ENCODE peak calls at places on chromosomes 11 and 22, in seven cellular contexts. One of them, this sample, is unnamed.

GRCh38 chr11:2750101-2750509 is 50.3 kb upstream of the KCNQ1OT1 start:
- DNase-seq in HepG2: no peak
- DNase-seq in HCT116: no peak
- DNase-seq in stomach: no peak
- DNase-seq in spleen: peak; percentile 47
- DNase-seq in upper lobe of left lung: no peak
- DNase-seq in transverse colon: no peak
- DNase-seq in this sample: peak; percentile 60

GRCh38 chr11:81658722-81659121 is 1074.9 kb downstream of the FAM181B start:
- DNase-seq in HepG2: peak; percentile 20
- DNase-seq in upper lobe of left lung: peak; percentile 56
- DNase-seq in transverse colon: no peak
- DNase-seq in HCT116: no peak
- DNase-seq in spleen: no peak
- DNase-seq in stomach: no peak
- DNase-seq in this sample: no peak

GRCh38 chr11:119065369-119065768 is 2.2 kb upstream of the VPS11 start:
- DNase-seq in upper lobe of left lung: no peak
- DNase-seq in spleen: no peak
- DNase-seq in transverse colon: peak; percentile 20
- DNase-seq in HepG2: peak; percentile 47
- DNase-seq in HCT116: no peak
- DNase-seq in stomach: no peak
- DNase-seq in this sample: no peak

GRCh38 chr22:45329536-45329936 is 19.8 kb downstream of the FAM118A start:
- DNase-seq in upper lobe of left lung: no peak
- DNase-seq in spleen: no peak
- DNase-seq in stomach: no peak
- DNase-seq in HCT116: no peak
- DNase-seq in transverse colon: no peak
- DNase-seq in HepG2: no peak
- DNase-seq in this sample: peak; percentile 92

GRCh38 chr11:95853138-95853537 is 62.8 kb downstream of the CEP57 start:
- DNase-seq in spleen: no peak
- DNase-seq in HepG2: no peak
- DNase-seq in upper lobe of left lung: no peak
- DNase-seq in stomach: no peak
- DNase-seq in HCT116: no peak
- DNase-seq in transverse colon: no peak
- DNase-seq in this sample: no peak

GRCh38 chr11:72229336-72229924 is 4.9 kb downstream of the INPPL1 start:
- DNase-seq in HCT116: no peak
- DNase-seq in spleen: no peak
- DNase-seq in upper lobe of left lung: peak; percentile 14
- DNase-seq in transverse colon: no peak
- DNase-seq in HepG2: no peak
- DNase-seq in stomach: peak; percentile 17
- DNase-seq in this sample: no peak

GRCh38 chr22:44455151-44455962 is 42.7 kb downstream of the RTL6 start:
- DNase-seq in HCT116: no peak
- DNase-seq in transverse colon: peak; percentile 35
- DNase-seq in stomach: peak; percentile 27
- DNase-seq in HepG2: no peak
- DNase-seq in upper lobe of left lung: no peak
- DNase-seq in spleen: peak; percentile 82
- DNase-seq in this sample: no peak

GRCh38 chr22:20507253-20508066 is at the start of gene MED15:
- DNase-seq in HCT116: peak; percentile 69
- DNase-seq in spleen: peak; percentile 98
- DNase-seq in HepG2: peak; percentile 87
- DNase-seq in upper lobe of left lung: peak; percentile 94
- DNase-seq in stomach: peak; percentile 91
- DNase-seq in transverse colon: peak; percentile 93
- DNase-seq in this sample: peak; percentile 95

GRCh38 chr22:34105461-34106062 is 185.3 kb upstream of the LARGE1 start:
- DNase-seq in HepG2: peak; percentile 31
- DNase-seq in spleen: no peak
- DNase-seq in upper lobe of left lung: peak; percentile 40
- DNase-seq in HCT116: no peak
- DNase-seq in stomach: peak; percentile 81
- DNase-seq in transverse colon: peak; percentile 57
- DNase-seq in this sample: peak; percentile 76

GRCh38 chr11:24357620-24358386 is 139.1 kb upstream of the LUZP2 start:
- DNase-seq in HepG2: no peak
- DNase-seq in upper lobe of left lung: no peak
- DNase-seq in spleen: no peak
- DNase-seq in stomach: no peak
- DNase-seq in transverse colon: no peak
- DNase-seq in HCT116: no peak
- DNase-seq in this sample: no peak

GRCh38 chr11:127656266-127656879 is 655.8 kb upstream of the KIRREL3 start:
- DNase-seq in HCT116: no peak
- DNase-seq in transverse colon: no peak
- DNase-seq in stomach: no peak
- DNase-seq in upper lobe of left lung: no peak
- DNase-seq in spleen: no peak
- DNase-seq in HepG2: no peak
- DNase-seq in this sample: no peak

GRCh38 chr11:8342821-8343681 is 79.4 kb upstream of the LMO1 start:
- DNase-seq in transverse colon: no peak
- DNase-seq in HCT116: no peak
- DNase-seq in spleen: no peak
- DNase-seq in upper lobe of left lung: no peak
- DNase-seq in stomach: no peak
- DNase-seq in HepG2: no peak
- DNase-seq in this sample: no peak

GRCh38 chr11:123268118-123268517 is 73.1 kb upstream of the CLMP start:
- DNase-seq in HepG2: no peak
- DNase-seq in transverse colon: no peak
- DNase-seq in HCT116: no peak
- DNase-seq in upper lobe of left lung: no peak
- DNase-seq in stomach: no peak
- DNase-seq in spleen: no peak
- DNase-seq in this sample: no peak

GRCh38 chr11:86954288-86955110 is 696 bp downstream of the FZD4 start:
- DNase-seq in upper lobe of left lung: no peak
- DNase-seq in HCT116: no peak
- DNase-seq in transverse colon: peak; percentile 14
- DNase-seq in spleen: no peak
- DNase-seq in stomach: no peak
- DNase-seq in HepG2: no peak
- DNase-seq in this sample: peak; percentile 72

GRCh38 chr22:22666307-22667091 is 22.1 kb downstream of the GGTLC2 start:
- DNase-seq in spleen: no peak
- DNase-seq in HepG2: peak; percentile 11
- DNase-seq in HCT116: no peak
- DNase-seq in stomach: peak; percentile 38
- DNase-seq in transverse colon: peak; percentile 60
- DNase-seq in upper lobe of left lung: peak; percentile 59
- DNase-seq in this sample: no peak

GRCh38 chr22:49152146-49152929 is 675.3 kb downstream of the BRD1 start:
- DNase-seq in upper lobe of left lung: no peak
- DNase-seq in spleen: peak; percentile 41
- DNase-seq in HepG2: no peak
- DNase-seq in transverse colon: no peak
- DNase-seq in stomach: no peak
- DNase-seq in HCT116: no peak
- DNase-seq in this sample: no peak

GRCh38 chr11:14374922-14375630 is 16.1 kb upstream of the RRAS2 start:
- DNase-seq in HepG2: no peak
- DNase-seq in transverse colon: no peak
- DNase-seq in HCT116: no peak
- DNase-seq in stomach: no peak
- DNase-seq in upper lobe of left lung: no peak
- DNase-seq in spleen: no peak
- DNase-seq in this sample: no peak

GRCh38 chr11:1888347-1888753 is 3.3 kb downstream of the PRR33 start:
- DNase-seq in HCT116: no peak
- DNase-seq in upper lobe of left lung: no peak
- DNase-seq in stomach: no peak
- DNase-seq in transverse colon: no peak
- DNase-seq in HepG2: no peak
- DNase-seq in spleen: no peak
- DNase-seq in this sample: peak; percentile 63

GRCh38 chr11:46865340-46865739 is 19.3 kb upstream of the CKAP5 start:
- DNase-seq in HCT116: no peak
- DNase-seq in HepG2: no peak
- DNase-seq in transverse colon: no peak
- DNase-seq in stomach: no peak
- DNase-seq in upper lobe of left lung: no peak
- DNase-seq in spleen: no peak
- DNase-seq in this sample: no peak

GRCh38 chr22:44020981-44021380 is 3.1 kb upstream of the PARVB start:
- DNase-seq in upper lobe of left lung: no peak
- DNase-seq in HCT116: no peak
- DNase-seq in spleen: no peak
- DNase-seq in stomach: no peak
- DNase-seq in transverse colon: no peak
- DNase-seq in HepG2: no peak
- DNase-seq in this sample: no peak

GRCh38 chr11:100827934-100828661 is 141.0 kb downstream of the ARHGAP42 start:
- DNase-seq in HCT116: peak; percentile 48
- DNase-seq in upper lobe of left lung: no peak
- DNase-seq in transverse colon: no peak
- DNase-seq in spleen: no peak
- DNase-seq in stomach: no peak
- DNase-seq in HepG2: peak; percentile 80
- DNase-seq in this sample: no peak

GRCh38 chr22:45129703-45130524 is 33.8 kb upstream of the NUP50 start:
- DNase-seq in stomach: no peak
- DNase-seq in HepG2: no peak
- DNase-seq in transverse colon: no peak
- DNase-seq in upper lobe of left lung: no peak
- DNase-seq in spleen: no peak
- DNase-seq in HCT116: no peak
- DNase-seq in this sample: no peak

GRCh38 chr11:2583605-2583958 is 116.2 kb downstream of the KCNQ1OT1 start:
- DNase-seq in transverse colon: no peak
- DNase-seq in spleen: peak; percentile 71
- DNase-seq in HCT116: no peak
- DNase-seq in upper lobe of left lung: no peak
- DNase-seq in HepG2: no peak
- DNase-seq in stomach: peak; percentile 18
- DNase-seq in this sample: no peak

GRCh38 chr11:65114538-65115171 is 2.8 kb downstream of the ZNHIT2 start:
- DNase-seq in stomach: no peak
- DNase-seq in spleen: peak; percentile 72
- DNase-seq in upper lobe of left lung: no peak
- DNase-seq in HepG2: no peak
- DNase-seq in HCT116: no peak
- DNase-seq in transverse colon: no peak
- DNase-seq in this sample: peak; percentile 62

GRCh38 chr11:126308271-126308671 is 4.4 kb downstream of the DCPS start:
- DNase-seq in HepG2: no peak
- DNase-seq in stomach: no peak
- DNase-seq in HCT116: no peak
- DNase-seq in transverse colon: no peak
- DNase-seq in spleen: no peak
- DNase-seq in upper lobe of left lung: no peak
- DNase-seq in this sample: no peak

GRCh38 chr11:115699733-115700132 is 195.5 kb upstream of the CADM1 start:
- DNase-seq in spleen: no peak
- DNase-seq in transverse colon: no peak
- DNase-seq in HCT116: no peak
- DNase-seq in HepG2: no peak
- DNase-seq in stomach: no peak
- DNase-seq in upper lobe of left lung: no peak
- DNase-seq in this sample: peak; percentile 82

GRCh38 chr11:12274558-12275197 is 102.7 kb upstream of the PARVA start:
- DNase-seq in transverse colon: no peak
- DNase-seq in upper lobe of left lung: peak; percentile 9
- DNase-seq in HepG2: no peak
- DNase-seq in HCT116: no peak
- DNase-seq in spleen: no peak
- DNase-seq in stomach: no peak
- DNase-seq in this sample: peak; percentile 44

GRCh38 chr11:39374963-39375698 is 2084.3 kb downstream of the LRRC4C start:
- DNase-seq in spleen: no peak
- DNase-seq in stomach: no peak
- DNase-seq in HCT116: peak; percentile 10
- DNase-seq in transverse colon: no peak
- DNase-seq in upper lobe of left lung: no peak
- DNase-seq in HepG2: peak; percentile 1
- DNase-seq in this sample: no peak

GRCh38 chr11:57626895-57627294 is 22.8 kb downstream of the YPEL4 start:
- DNase-seq in stomach: no peak
- DNase-seq in transverse colon: no peak
- DNase-seq in spleen: no peak
- DNase-seq in upper lobe of left lung: no peak
- DNase-seq in HepG2: no peak
- DNase-seq in HCT116: no peak
- DNase-seq in this sample: no peak

GRCh38 chr22:32827061-32827602 is 25.6 kb downstream of the TIMP3 start:
- DNase-seq in stomach: no peak
- DNase-seq in HCT116: no peak
- DNase-seq in upper lobe of left lung: no peak
- DNase-seq in HepG2: no peak
- DNase-seq in transverse colon: no peak
- DNase-seq in spleen: no peak
- DNase-seq in this sample: peak; percentile 63
- TF ChIP-seq POLR2AphosphoS5 in stomach: no peak
- TF ChIP-seq POLR2AphosphoS5 in HCT116: no peak
- TF ChIP-seq POLR2AphosphoS5 in upper lobe of left lung: no peak
- TF ChIP-seq POLR2AphosphoS5 in HepG2: no peak
- TF ChIP-seq POLR2AphosphoS5 in transverse colon: no peak
- TF ChIP-seq POLR2AphosphoS5 in spleen: peak; percentile 5
- TF ChIP-seq POLR2AphosphoS5 in this sample: no peak

GRCh38 chr22:39319284-39320170 is at the start of gene RPL3:
- DNase-seq in HepG2: peak; percentile 98
- DNase-seq in transverse colon: peak; percentile 96
- DNase-seq in stomach: peak; percentile 98
- DNase-seq in HCT116: peak; percentile 99
- DNase-seq in spleen: peak; percentile 99
- DNase-seq in upper lobe of left lung: peak; percentile 94
- DNase-seq in this sample: peak; percentile 98
- TF ChIP-seq CTCF in HepG2: peak; percentile 42
- TF ChIP-seq CTCF in transverse colon: peak; percentile 52
- TF ChIP-seq CTCF in stomach: no peak
- TF ChIP-seq CTCF in HCT116: no peak
- TF ChIP-seq CTCF in spleen: peak; percentile 56
- TF ChIP-seq CTCF in upper lobe of left lung: peak; percentile 49
- TF ChIP-seq CTCF in this sample: peak; percentile 13

GRCh38 chr11:33892906-33893594 is 1.2 kb upstream of the LMO2 start:
- DNase-seq in HCT116: no peak
- DNase-seq in spleen: peak; percentile 79
- DNase-seq in HepG2: no peak
- DNase-seq in upper lobe of left lung: no peak
- DNase-seq in stomach: no peak
- DNase-seq in transverse colon: no peak
- DNase-seq in this sample: no peak
- TF ChIP-seq POLR2A in HCT116: no peak
- TF ChIP-seq POLR2A in spleen: no peak
- TF ChIP-seq POLR2A in HepG2: no peak
- TF ChIP-seq POLR2A in upper lobe of left lung: no peak
- TF ChIP-seq POLR2A in stomach: no peak
- TF ChIP-seq POLR2A in transverse colon: no peak
- TF ChIP-seq POLR2A in this sample: no peak

DNA sequence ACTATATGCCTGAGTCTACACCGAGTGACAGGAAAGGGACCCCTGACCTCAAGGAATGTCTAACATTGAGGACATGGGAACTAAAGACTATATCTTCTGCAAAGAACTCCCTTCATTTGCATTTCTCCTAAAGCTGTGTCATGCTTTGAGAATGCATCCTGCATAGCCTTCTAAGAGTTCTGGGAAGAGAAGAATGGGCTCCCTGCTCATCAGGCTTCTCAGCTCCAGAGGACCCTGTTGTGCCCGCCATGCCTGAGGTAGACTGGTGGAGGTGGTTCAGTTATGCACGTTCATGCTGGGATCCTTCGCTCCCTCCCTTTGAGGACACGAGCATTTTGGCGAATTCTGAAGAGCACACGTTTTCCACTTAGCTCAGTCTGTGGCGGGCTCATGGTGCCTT is 63.3 kb downstream of the GRIK4 start:
- DNase-seq in upper lobe of left lung: no peak
- DNase-seq in stomach: no peak
- DNase-seq in HCT116: no peak
- DNase-seq in transverse colon: no peak
- DNase-seq in HepG2: no peak
- DNase-seq in spleen: peak; percentile 31
- DNase-seq in this sample: peak; percentile 18
- TF ChIP-seq POLR2AphosphoS5 in upper lobe of left lung: no peak
- TF ChIP-seq POLR2AphosphoS5 in stomach: no peak
- TF ChIP-seq POLR2AphosphoS5 in HCT116: no peak
- TF ChIP-seq POLR2AphosphoS5 in transverse colon: no peak
- TF ChIP-seq POLR2AphosphoS5 in HepG2: no peak
- TF ChIP-seq POLR2AphosphoS5 in spleen: no peak
- TF ChIP-seq POLR2AphosphoS5 in this sample: no peak